ENCODE peak calls at places on chromosomes 12 and 14, in five cellular contexts. A is G401; J is ovary; Q is stimulated activated CD4-positive, alpha-beta T cell treated with anti-CD3 and anti-CD28 coated beads, Interleukin-1b, Interleukin-23, amount 100 ng/mL, for 1 hour; B is right cardiac atrium. U is an unnamed sample.

GRCh38 chr12:105985383-105985782 is 153.4 kb downstream of the NUAK1 start:
- DNase-seq in A (no peak), J (no peak), Q (no peak), B (no peak), U (no peak)

GRCh38 chr14:81169711-81170103 is 51.1 kb downstream of the GTF2A1 start:
- DNase-seq in A (peak; percentile 79), J (peak; percentile 55), Q (no peak), B (peak; percentile 73), U (peak; percentile 81)

GRCh38 chr12:46150735-46151134 is 118.1 kb downstream of the SLC38A1 start:
- DNase-seq in A (no peak), J (no peak), Q (no peak), B (no peak), U (no peak)

GRCh38 chr12:101616027-101616494 is 21.3 kb downstream of the MYBPC1 start:
- DNase-seq in A (no peak), J (no peak), Q (no peak), B (no peak), U (no peak)

GRCh38 chr12:120977531-120978295 is 630 bp upstream of the HNF1A start:
- DNase-seq in A (no peak), J (no peak), Q (no peak), B (no peak), U (no peak)

GRCh38 chr12:119208626-119209061 is 29.9 kb downstream of the HSPB8 start:
- DNase-seq in A (no peak), J (no peak), Q (no peak), B (peak; percentile 92), U (peak; percentile 68)

GRCh38 chr12:52080403-52081201 is 1.1 kb downstream of the SMIM41 start:
- DNase-seq in A (no peak), J (no peak), Q (no peak), B (no peak), U (no peak)

GRCh38 chr12:14774074-14774943 is 29.0 kb downstream of the WBP11 start:
- DNase-seq in A (peak; percentile 97), J (peak; percentile 94), Q (peak; percentile 63), B (peak; percentile 95), U (peak; percentile 97)

GRCh38 chr12:106919910-106920544 is 35.7 kb upstream of the TMEM263 start:
- DNase-seq in A (peak; percentile 69), J (no peak), Q (no peak), B (no peak), U (no peak)

GRCh38 chr12:63814146-63814774 is 30.2 kb upstream of the SRGAP1 start:
- DNase-seq in A (no peak), J (no peak), Q (no peak), B (no peak), U (no peak)

GRCh38 chr12:59041241-59042121 is 121.2 kb upstream of the LRIG3 start:
- DNase-seq in A (no peak), J (no peak), Q (no peak), B (no peak), U (no peak)

GRCh38 chr12:71135077-71135811 is 22.6 kb downstream of the TSPAN8 start:
- DNase-seq in A (no peak), J (no peak), Q (no peak), B (no peak), U (no peak)

GRCh38 chr12:26830783-26831601 is 2.0 kb downstream of the ITPR2 start:
- DNase-seq in A (no peak), J (no peak), Q (no peak), B (no peak), U (no peak)

GRCh38 chr12:2845280-2845679 is 10.4 kb upstream of the NRIP2 start:
- DNase-seq in A (no peak), J (peak; percentile 70), Q (no peak), B (peak; percentile 48), U (no peak)

GRCh38 chr14:74879427-74880180 is 2.1 kb upstream of the DLST start:
- DNase-seq in A (no peak), J (no peak), Q (no peak), B (no peak), U (no peak)

GRCh38 chr12:125284945-125285344 is 219.7 kb downstream of the AACS start:
- DNase-seq in A (no peak), J (no peak), Q (no peak), B (no peak), U (no peak)

GRCh38 chr14:75978249-75978731 is 3.5 kb downstream of the TGFB3 start:
- DNase-seq in A (no peak), J (no peak), Q (no peak), B (no peak), U (no peak)

GRCh38 chr14:94139006-94139405 is 9.6 kb upstream of the IFI27L2 start:
- DNase-seq in A (no peak), J (no peak), Q (no peak), B (no peak), U (no peak)

GRCh38 chr12:15200703-15201102 is 20.5 kb downstream of the RERG start:
- DNase-seq in A (no peak), J (no peak), Q (no peak), B (no peak), U (no peak)

GRCh38 chr12:115920395-115921183 is 356.9 kb downstream of the MED13L start:
- DNase-seq in A (no peak), J (no peak), Q (no peak), B (no peak), U (no peak)

GRCh38 chr12:112001555-112001954 is 11.4 kb downstream of the TMEM116 start:
- DNase-seq in A (no peak), J (no peak), Q (no peak), B (no peak), U (no peak)

GRCh38 chr14:64762044-64763034 is 58.1 kb downstream of the PLEKHG3 start:
- DNase-seq in A (peak; percentile 86), J (peak; percentile 98), Q (no peak), B (peak; percentile 90), U (peak; percentile 92)

GRCh38 chr12:47551426-47551851 is 154.4 kb downstream of the RPAP3 start:
- DNase-seq in A (no peak), J (no peak), Q (no peak), B (peak; percentile 51), U (no peak)

GRCh38 chr14:31855262-31855661 is 221.8 kb upstream of the ARHGAP5 start:
- DNase-seq in A (no peak), J (no peak), Q (no peak), B (no peak), U (no peak)

GRCh38 chr12:7075931-7076330 is 15.4 kb downstream of the C1S start:
- DNase-seq in A (no peak), J (no peak), Q (no peak), B (no peak), U (no peak)

GRCh38 chr12:3282271-3282670 is 205.1 kb downstream of the TSPAN9 start:
- DNase-seq in A (no peak), J (no peak), Q (no peak), B (no peak), U (no peak)

GRCh38 chr12:82687020-82687951 is 580 bp downstream of the TMTC2 start:
- DNase-seq in A (peak; percentile 71), J (peak; percentile 27), Q (peak; percentile 34), B (peak; percentile 41), U (peak; percentile 60)

GRCh38 chr12:71840226-71840847 is 778 bp downstream of the TBC1D15 start:
- DNase-seq in A (no peak), J (no peak), Q (no peak), B (no peak), U (no peak)

GRCh38 chr12:14249368-14249767 is 116.1 kb upstream of the ATF7IP start:
- DNase-seq in A (no peak), J (no peak), Q (no peak), B (no peak), U (no peak)

GRCh38 chr12:77161944-77162343 is 96.6 kb upstream of the E2F7 start:
- DNase-seq in A (no peak), J (no peak), Q (no peak), B (no peak), U (no peak)

GRCh38 chr14:71602524-71602923 is 329.7 kb upstream of the RGS6 start:
- DNase-seq in A (no peak), J (no peak), Q (no peak), B (no peak), U (no peak)

GRCh38 chr12:41521872-41522379 is 333.8 kb downstream of the PDZRN4 start:
- DNase-seq in A (no peak), J (no peak), Q (no peak), B (no peak), U (no peak)

GRCh38 chr12:111761099-111761498 is 5.6 kb upstream of the ALDH2 start:
- DNase-seq in A (no peak), J (no peak), Q (no peak), B (no peak), U (no peak)

GRCh38 chr12:41904041-41904440 is 240.6 kb downstream of the GXYLT1 start:
- DNase-seq in A (no peak), J (no peak), Q (no peak), B (no peak), U (no peak)

GRCh38 chr14:36217732-36218131 is 41.2 kb upstream of the PTCSC3 start:
- DNase-seq in A (no peak), J (no peak), Q (no peak), B (no peak), U (no peak)

GRCh38 chr12:113766880-113767878 is 198.9 kb downstream of the RBM19 start:
- DNase-seq in A (peak; percentile 22), J (no peak), Q (no peak), B (no peak), U (no peak)

U was measured in sciatic nerve.